ENCODE peak calls at places on chromosomes 13 and 19, in nine cellular contexts. L, Z, I, M, X, J, T, Y and H are unnamed samples.

GRCh38 chr19:35000647-35001501 is 751 bp downstream of the GRAMD1A start:
- DNase-seq in L (peak), Z (peak), I (peak), M (peak), X (peak), J (peak), T (peak), Y (peak), H (no peak)

GRCh38 chr13:111437417-111437816 is 117.0 kb downstream of the TEX29 start:
- DNase-seq in L (no peak), Z (no peak), I (no peak), M (no peak), X (no peak), J (no peak), T (no peak), Y (no peak), H (no peak)

GRCh38 chr13:84137292-84137691 is 255.0 kb upstream of the SLITRK1 start:
- DNase-seq in L (no peak), Z (no peak), I (no peak), M (no peak), X (no peak), J (no peak), T (no peak), Y (peak), H (no peak)

GRCh38 chr19:51607077-51607476 is 23.1 kb downstream of the SIGLEC5 start:
- DNase-seq in L (no peak), Z (no peak), I (no peak), M (no peak), X (no peak), J (no peak), T (no peak), Y (no peak), H (no peak)

GRCh38 chr13:18952225-18953016 is 229.2 kb downstream of the TUBA3C start:
- DNase-seq in L (no peak), Z (no peak), I (no peak), M (no peak), X (no peak), J (no peak), T (no peak), Y (no peak), H (no peak)

GRCh38 chr19:616276-616675 is 17.1 kb downstream of the POLRMT start:
- DNase-seq in L (no peak), Z (no peak), I (no peak), M (no peak), X (no peak), J (no peak), T (no peak), Y (no peak), H (no peak)

GRCh38 chr19:11921852-11922495 is 2.9 kb upstream of the ZNF700 start:
- DNase-seq in L (no peak), Z (no peak), I (no peak), M (no peak), X (peak), J (peak), T (no peak), Y (no peak), H (no peak)

GRCh38 chr13:83057119-83057518 is 825.2 kb downstream of the SLITRK1 start:
- DNase-seq in L (no peak), Z (no peak), I (no peak), M (peak), X (no peak), J (no peak), T (no peak), Y (no peak), H (no peak)

GRCh38 chr19:35540356-35540927 is 5.0 kb upstream of the TMEM147 start:
- DNase-seq in L (no peak), Z (no peak), I (no peak), M (no peak), X (no peak), J (no peak), T (no peak), Y (no peak), H (no peak)

GRCh38 chr19:50206191-50206590 is 2.8 kb downstream of the MYH14 start:
- DNase-seq in L (peak), Z (no peak), I (no peak), M (no peak), X (no peak), J (no peak), T (no peak), Y (no peak), H (no peak)

GRCh38 chr19:12628040-12629022 is 17.6 kb downstream of the ZNF791 start:
- DNase-seq in L (no peak), Z (no peak), I (peak), M (no peak), X (no peak), J (no peak), T (no peak), Y (no peak), H (no peak)

GRCh38 chr19:38849746-38850230 is at the start of gene HNRNPL:
- DNase-seq in L (peak), Z (no peak), I (no peak), M (no peak), X (no peak), J (no peak), T (no peak), Y (no peak), H (no peak)

GRCh38 chr13:113220141-113220598 is 10.8 kb downstream of the CUL4A start:
- DNase-seq in L (peak), Z (no peak), I (no peak), M (no peak), X (no peak), J (peak), T (no peak), Y (no peak), H (no peak)

GRCh38 chr13:110354209-110354627 is 47.1 kb downstream of the COL4A2 start:
- DNase-seq in L (no peak), Z (no peak), I (no peak), M (no peak), X (no peak), J (no peak), T (no peak), Y (no peak), H (no peak)

GRCh38 chr13:110354715-110355473 is 47.8 kb downstream of the COL4A2 start:
- DNase-seq in L (no peak), Z (no peak), I (no peak), M (peak), X (no peak), J (peak), T (no peak), Y (no peak), H (no peak)

GRCh38 chr13:110353339-110353977 is 46.4 kb downstream of the COL4A2 start:
- DNase-seq in L (no peak), Z (no peak), I (no peak), M (no peak), X (no peak), J (no peak), T (no peak), Y (no peak), H (no peak)

GRCh38 chr13:110358381-110358780 is 51.3 kb downstream of the COL4A2 start:
- DNase-seq in L (no peak), Z (no peak), I (no peak), M (no peak), X (no peak), J (no peak), T (no peak), Y (no peak), H (no peak)

GRCh38 chr13:110356362-110356761 is 49.3 kb downstream of the COL4A2 start:
- DNase-seq in L (no peak), Z (no peak), I (no peak), M (peak), X (no peak), J (no peak), T (no peak), Y (no peak), H (no peak)
- H3K4me3 ChIP-seq in L (no peak), Z (no peak), I (no peak), M (no peak), X (no peak), J (no peak), T (no peak), Y (no peak), H (no peak)

GRCh38 chr19:45779231-45780145 is 2.8 kb downstream of the DMPK start:
- DNase-seq in L (peak), Z (peak), I (peak), M (peak), X (peak), J (peak), T (no peak), Y (peak), H (peak)
- H3K4me3 ChIP-seq in L (peak), Z (peak), I (peak), M (no peak), X (peak), J (no peak), T (no peak), Y (peak), H (peak)

GRCh38 chr13:97702614-97703013 is 250.9 kb upstream of the IPO5 start:
- DNase-seq in L (no peak), Z (no peak), I (no peak), M (no peak), X (no peak), J (no peak), T (no peak), Y (no peak), H (no peak)
- H3K4me3 ChIP-seq in L (no peak), Z (no peak), I (no peak), M (no peak), X (no peak), J (no peak), T (no peak), Y (no peak), H (no peak)

DNA sequence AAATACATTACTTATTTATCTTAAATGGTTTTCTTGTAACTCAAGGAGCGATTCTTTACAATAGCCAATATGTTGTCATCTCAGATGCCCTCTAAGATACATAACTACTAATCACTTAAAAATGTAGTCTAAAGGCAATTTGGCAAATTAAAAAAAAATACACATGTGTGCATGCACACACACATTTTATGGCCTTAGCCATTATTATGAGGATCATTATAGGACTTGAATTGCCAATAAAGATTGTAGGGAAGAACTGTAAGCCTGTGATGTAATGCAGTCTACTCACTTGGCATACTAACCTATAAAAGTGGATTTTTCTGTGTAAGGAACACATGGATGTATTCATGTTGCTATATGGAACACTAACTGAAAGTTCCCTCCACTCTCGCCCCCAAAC is 274.3 kb downstream of the SHISA2 start:
- DNase-seq in L (no peak), Z (no peak), I (no peak), M (no peak), X (no peak), J (no peak), T (no peak), Y (no peak), H (no peak)
- H3K4me3 ChIP-seq in L (no peak), Z (no peak), I (no peak), M (no peak), X (no peak), J (no peak), T (no peak), Y (no peak), H (no peak)

GRCh38 chr19:30626567-30626966 is 254.4 kb downstream of the ZNF536 start:
- DNase-seq in L (no peak), Z (no peak), I (no peak), M (no peak), X (no peak), J (no peak), T (no peak), Y (no peak), H (no peak)

GRCh38 chr19:30622276-30622675 is 250.1 kb downstream of the ZNF536 start:
- DNase-seq in L (no peak), Z (no peak), I (no peak), M (no peak), X (no peak), J (no peak), T (no peak), Y (no peak), H (no peak)

GRCh38 chr19:30630289-30631034 is 258.3 kb downstream of the ZNF536 start:
- DNase-seq in L (no peak), Z (no peak), I (no peak), M (no peak), X (no peak), J (no peak), T (no peak), Y (no peak), H (no peak)

GRCh38 chr19:30629086-30629485 is 256.9 kb downstream of the ZNF536 start:
- DNase-seq in L (no peak), Z (no peak), I (no peak), M (no peak), X (no peak), J (no peak), T (no peak), Y (no peak), H (no peak)

GRCh38 chr19:30625947-30626346 is 253.8 kb downstream of the ZNF536 start:
- DNase-seq in L (no peak), Z (no peak), I (no peak), M (no peak), X (no peak), J (no peak), T (no peak), Y (no peak), H (no peak)
- H3K4me3 ChIP-seq in L (no peak), Z (no peak), I (no peak), M (no peak), X (no peak), J (no peak), T (no peak), Y (no peak), H (no peak)

GRCh38 chr19:37329686-37330085 is 41.2 kb upstream of the ZNF527 start:
- DNase-seq in L (no peak), Z (no peak), I (no peak), M (peak), X (no peak), J (no peak), T (no peak), Y (no peak), H (no peak)

GRCh38 chr19:37332839-37333238 is 38.1 kb upstream of the ZNF527 start:
- DNase-seq in L (no peak), Z (no peak), I (no peak), M (no peak), X (no peak), J (no peak), T (no peak), Y (no peak), H (no peak)

GRCh38 chr19:37334179-37335071 is 36.5 kb upstream of the ZNF527 start:
- DNase-seq in L (peak), Z (peak), I (peak), M (peak), X (peak), J (peak), T (peak), Y (peak), H (peak)

GRCh38 chr19:37333457-37333856 is 37.4 kb upstream of the ZNF527 start:
- DNase-seq in L (no peak), Z (no peak), I (peak), M (peak), X (no peak), J (no peak), T (no peak), Y (no peak), H (no peak)
- H3K4me3 ChIP-seq in L (no peak), Z (no peak), I (no peak), M (no peak), X (no peak), J (no peak), T (no peak), Y (no peak), H (peak)